ENCODE peak calls at places on chromosomes 6 and 20, in seven cellular contexts. O is naive thymus-derived CD4-positive, alpha-beta T cell; E is upper lobe of right lung; J is lung; L is heart left ventricle; W is right cardiac atrium; U is CD8-positive, alpha-beta memory T cell. I is an unnamed sample.
A peak's percentile ranks its signal among the peaks of the same experiment; 100 is the strongest.

GRCh38 chr6:26157150-26157837 is 70.1 kb downstream of the HFE start:
- DNase-seq in O (peak; percentile 77), E (peak; percentile 79), J (peak; percentile 67), L (peak; percentile 65), W (peak; percentile 85), U (peak; percentile 60), I (no peak)

GRCh38 chr6:137852346-137852745 is 14.7 kb upstream of the TNFAIP3 start:
- DNase-seq in O (no peak), E (no peak), J (no peak), L (no peak), W (no peak), U (no peak), I (no peak)

GRCh38 chr6:44067760-44068139 is 59.5 kb downstream of the MRPL14 start:
- DNase-seq in O (no peak), E (no peak), J (no peak), L (no peak), W (no peak), U (no peak), I (no peak)

GRCh38 chr6:30990422-30991086 is 7.0 kb downstream of the MUC21 start:
- DNase-seq in O (peak; percentile 46), E (no peak), J (no peak), L (no peak), W (no peak), U (no peak), I (no peak)

GRCh38 chr6:41505084-41506049 is 40.8 kb upstream of the FOXP4 start:
- DNase-seq in O (no peak), E (peak; percentile 82), J (peak; percentile 66), L (peak; percentile 82), W (peak; percentile 96), U (no peak), I (no peak)

GRCh38 chr6:33931799-33932198 is 128.0 kb upstream of the MLN start:
- DNase-seq in O (no peak), E (no peak), J (no peak), L (no peak), W (no peak), U (no peak), I (no peak)

GRCh38 chr6:158765509-158766068 is 53.6 kb downstream of the EZR start:
- DNase-seq in O (no peak), E (no peak), J (no peak), L (no peak), W (no peak), U (no peak), I (no peak)

GRCh38 chr6:106431972-106432371 is 71.5 kb downstream of the CRYBG1 start:
- DNase-seq in O (no peak), E (no peak), J (no peak), L (no peak), W (no peak), U (no peak), I (no peak)

GRCh38 chr20:17066955-17067354 is 159.9 kb upstream of the PCSK2 start:
- DNase-seq in O (no peak), E (no peak), J (no peak), L (no peak), W (no peak), U (no peak), I (no peak)

GRCh38 chr20:35264755-35265154 is 13.2 kb downstream of the MMP24OS start:
- DNase-seq in O (no peak), E (no peak), J (no peak), L (no peak), W (no peak), U (no peak), I (no peak)

DNA sequence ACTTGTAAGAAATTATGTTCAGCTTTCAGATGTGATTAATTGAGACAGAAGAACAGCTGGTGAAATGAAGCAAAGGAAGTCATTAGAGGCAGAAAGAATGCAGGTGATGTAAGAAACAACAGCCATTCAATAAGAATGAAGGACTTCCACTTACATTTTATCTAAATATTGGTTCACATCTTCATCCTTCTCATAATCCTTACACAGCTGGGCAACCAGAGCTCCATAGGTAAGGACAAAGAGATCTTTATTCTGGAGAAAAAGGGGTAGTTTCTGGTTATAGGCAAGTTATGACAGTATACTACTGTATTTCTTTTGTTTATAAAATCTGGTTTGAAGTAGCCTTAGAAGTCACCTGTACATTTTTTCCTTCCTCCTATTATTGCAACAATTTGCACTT is 2.3 kb downstream of the TRAPPC3L start:
- DNase-seq in O (no peak), E (no peak), J (no peak), L (no peak), W (no peak), U (no peak), I (no peak)
- H3K27ac ChIP-seq in O (no peak overlapping the region), E (no peak overlapping the region), J (no peak overlapping the region), L (no peak overlapping the region), W (no peak overlapping the region), U (no peak overlapping the region), I (no peak overlapping the region)

GRCh38 chr20:41003143-41003932 is 25.3 kb upstream of the TOP1 start:
- DNase-seq in O (peak; percentile 21), E (peak; percentile 75), J (peak; percentile 86), L (peak; percentile 59), W (peak; percentile 72), U (peak; percentile 57), I (no peak)

GRCh38 chr20:41001497-41001896 is 27.1 kb upstream of the TOP1 start:
- DNase-seq in O (no peak), E (no peak), J (no peak), L (no peak), W (no peak), U (no peak), I (no peak)

GRCh38 chr20:41000628-41001027 is 28.0 kb upstream of the TOP1 start:
- DNase-seq in O (no peak), E (no peak), J (no peak), L (no peak), W (no peak), U (no peak), I (no peak)

GRCh38 chr20:41004561-41005360 is 23.9 kb upstream of the TOP1 start:
- DNase-seq in O (no peak), E (peak; percentile 22), J (no peak), L (peak; percentile 36), W (no peak), U (no peak), I (no peak)

GRCh38 chr20:41002842-41003142 is 25.8 kb upstream of the TOP1 start:
- DNase-seq in O (no peak), E (no peak), J (no peak), L (no peak), W (no peak), U (no peak), I (no peak)
- H3K4me1 ChIP-seq in O (peaks cover 11% of the 10 kb centered on the region), E (peaks cover 50% of the 10 kb centered on the region), J (peaks cover 32% of the 10 kb centered on the region), L (peaks cover 36% of the 10 kb centered on the region), W (peaks cover 12% of the 10 kb centered on the region), U (peaks cover 18% of the 10 kb centered on the region), I (no peaks in the 10 kb centered on the region)

GRCh38 chr20:32583581-32584045 is 1.5 kb downstream of the NOL4L start:
- DNase-seq in O (no peak), E (no peak), J (no peak), L (no peak), W (no peak), U (peak; percentile 12), I (no peak)

GRCh38 chr20:32580970-32581838 is 3.9 kb downstream of the NOL4L start:
- DNase-seq in O (no peak), E (no peak), J (no peak), L (no peak), W (peak; percentile 53), U (no peak), I (no peak)

GRCh38 chr20:32580608-32580969 is 4.5 kb downstream of the NOL4L start:
- DNase-seq in O (no peak), E (no peak), J (no peak), L (no peak), W (no peak), U (no peak), I (no peak)

GRCh38 chr20:32582659-32583580 is 2.2 kb downstream of the NOL4L start:
- DNase-seq in O (no peak), E (no peak), J (no peak), L (peak; percentile 53), W (peak; percentile 71), U (no peak), I (no peak)

GRCh38 chr20:32581839-32582658 is 3.1 kb downstream of the NOL4L start:
- DNase-seq in O (no peak), E (no peak), J (no peak), L (no peak), W (no peak), U (no peak), I (no peak)
- H3K27me3 ChIP-seq in O (no peaks in the 10 kb centered on the region), E (peaks cover 11% of the 10 kb centered on the region), J (no peaks in the 10 kb centered on the region), L (no peaks in the 10 kb centered on the region), W (no peaks in the 10 kb centered on the region), U (no peaks in the 10 kb centered on the region), I (peaks cover 14% of the 10 kb centered on the region)

DNA sequence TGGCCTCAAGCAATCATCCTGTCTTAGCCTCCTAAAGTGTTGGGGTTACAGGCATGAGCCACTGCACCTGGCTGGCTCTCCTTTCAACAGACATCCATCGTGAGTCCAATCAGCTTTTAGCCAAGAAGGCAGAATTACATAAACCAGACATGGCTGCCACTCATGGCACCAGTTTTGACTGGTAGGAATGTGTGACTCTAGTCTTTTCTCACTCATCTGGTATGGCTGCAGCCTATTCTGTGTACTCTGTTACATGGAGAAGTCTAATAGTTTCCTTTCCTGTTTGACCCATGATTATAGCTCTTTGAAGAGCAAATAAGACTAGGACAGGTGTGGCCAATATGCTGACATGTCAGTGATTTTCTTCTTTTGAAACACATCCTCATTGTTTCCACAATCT is 27.0 kb upstream of the RNF144B start:
- DNase-seq in O (no peak), E (no peak), J (no peak), L (no peak), W (no peak), U (no peak), I (no peak)
- H3K27ac ChIP-seq in O (no peak overlapping the region), E (no peak overlapping the region), J (no peak overlapping the region), L (peak overlapping the region; percentile 55), W (no peak overlapping the region), U (no peak overlapping the region), I (no peak overlapping the region)

DNA sequence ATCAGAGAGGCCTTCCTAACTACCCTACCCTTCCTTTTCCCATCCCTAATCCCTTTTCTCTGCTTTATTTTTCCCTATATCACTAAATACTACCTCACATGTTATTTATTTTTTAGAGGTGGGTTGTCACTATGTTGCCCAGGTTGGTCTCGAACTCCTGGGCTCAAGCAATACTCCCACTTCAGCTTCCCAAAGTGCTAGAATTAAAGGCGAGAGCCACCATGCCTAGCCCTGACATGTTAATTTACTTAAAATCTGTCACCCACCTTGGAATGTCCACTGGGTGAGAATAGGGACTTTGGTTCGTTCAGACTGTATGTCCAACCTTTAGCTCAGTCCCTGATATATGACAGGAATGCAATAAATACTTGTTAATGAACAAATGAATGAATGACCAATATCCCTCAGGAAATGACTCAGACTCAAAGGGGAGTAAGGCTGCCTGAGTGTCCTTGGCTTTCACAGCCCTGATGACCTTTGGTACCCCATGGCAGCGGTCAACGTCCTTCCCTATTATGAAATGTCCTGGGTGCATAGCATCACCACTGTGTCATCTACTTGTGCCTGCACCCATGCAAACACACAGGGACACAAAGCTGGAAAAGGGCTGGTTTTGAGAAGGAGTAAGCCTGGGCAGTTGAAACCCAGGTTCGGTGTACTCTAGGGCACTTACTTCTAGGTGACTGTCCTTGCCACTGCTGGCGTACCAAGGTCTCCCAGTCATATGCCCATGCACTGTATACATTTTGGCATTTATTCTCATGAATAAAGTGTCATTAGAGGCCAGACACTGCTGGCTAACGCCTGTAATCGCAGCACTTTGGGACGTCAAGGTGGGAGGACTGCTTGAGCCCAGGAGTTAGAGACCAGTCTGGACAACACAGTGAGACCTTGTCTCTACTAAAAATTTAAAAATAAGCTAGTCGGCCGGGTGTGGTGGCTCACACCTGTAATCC is 26.5 kb downstream of the BCL2L1 start:
- DNase-seq in O (no peak), E (no peak), J (peak; percentile 59), L (no peak), W (no peak), U (no peak), I (no peak)
- H3K4me1 ChIP-seq in O (peaks cover 26% of the 10 kb centered on the region), E (peaks cover 78% of the 10 kb centered on the region), J (peaks cover 40% of the 10 kb centered on the region), L (peaks cover 91% of the 10 kb centered on the region), W (peaks cover 33% of the 10 kb centered on the region), U (peaks cover 41% of the 10 kb centered on the region), I (peaks cover 3% of the 10 kb centered on the region)

I was measured in iPS DF 6.9.